ENCODE peak calls at places on chromosomes 12 and 14, in ten cellular contexts. N, K, J, Q, G, D, L, B, W and H are unnamed samples.

GRCh38 chr14:101559624-101560533 is 1.4 kb upstream of the DIO3 start:
- DNase-seq in J (no peak), D (no peak), L (no peak), Q (no peak), G (no peak), B (no peak), K (no peak), N (no peak), W (peak), H (no peak)

GRCh38 chr14:34220921-34221320 is 241.1 kb downstream of the SPTSSA start:
- DNase-seq in Q (no peak), N (peak), G (no peak), J (no peak), W (no peak), B (no peak), L (no peak), D (no peak), K (no peak), H (no peak)

GRCh38 chr14:45381091-45381490 is 128.1 kb upstream of the MIS18BP1 start:
- DNase-seq in D (no peak), Q (no peak), L (no peak), N (no peak), J (no peak), K (no peak), B (no peak), W (no peak), G (no peak), H (no peak)

GRCh38 chr14:57060276-57060956 is 208.3 kb downstream of the EXOC5 start:
- DNase-seq in G (peak), D (no peak), K (peak), J (no peak), N (peak), Q (no peak), W (peak), L (no peak), B (no peak), H (no peak)

GRCh38 chr12:82461393-82461792 is 103.1 kb downstream of the METTL25 start:
- DNase-seq in B (peak), W (no peak), L (no peak), G (no peak), J (no peak), N (no peak), K (no peak), Q (no peak), D (no peak), H (no peak)

GRCh38 chr12:76020281-76020680 is 11.3 kb downstream of the PHLDA1 start:
- DNase-seq in B (peak), W (no peak), K (peak), L (no peak), J (peak), G (peak), Q (peak), D (no peak), N (peak), H (peak)

GRCh38 chr12:112503521-112503920 is 84.8 kb downstream of the PTPN11 start:
- DNase-seq in L (no peak), D (no peak), G (no peak), N (no peak), K (no peak), B (no peak), W (no peak), Q (no peak), J (no peak), H (no peak)

GRCh38 chr12:26971963-26972362 is 33.7 kb downstream of the FGFR1OP2 start:
- DNase-seq in W (no peak), N (peak), K (peak), D (no peak), G (peak), L (no peak), J (no peak), B (no peak), Q (no peak), H (no peak)

GRCh38 chr12:57340104-57340503 is 89.1 kb upstream of the STAC3 start:
- DNase-seq in G (no peak), Q (peak), N (no peak), W (no peak), L (no peak), B (peak), J (no peak), K (no peak), D (peak), H (peak)

GRCh38 chr14:64715628-64716412 is 11.6 kb downstream of the PLEKHG3 start:
- DNase-seq in B (no peak), J (peak), D (no peak), G (no peak), W (peak), N (no peak), L (no peak), K (no peak), Q (peak), H (peak)

GRCh38 chr14:37246427-37246829 is 48.7 kb downstream of the MIPOL1 start:
- DNase-seq in K (no peak), Q (peak), D (peak), G (no peak), L (no peak), J (no peak), W (no peak), N (peak), B (peak), H (no peak)

GRCh38 chr14:103679351-103679750 is 35.9 kb downstream of the XRCC3 start:
- DNase-seq in L (no peak), B (peak), D (peak), N (peak), J (peak), W (no peak), Q (peak), K (peak), G (peak), H (peak)

GRCh38 chr12:116693259-116694227 is 44.3 kb downstream of the SPRING1 start:
- DNase-seq in G (no peak), J (no peak), N (no peak), W (no peak), L (no peak), D (no peak), K (no peak), Q (no peak), B (no peak), H (peak)